ENCODE peak calls at places on chromosomes 11 and 22, in nine cellular contexts. F is SK-N-SH, V is HEK293T, K is T-helper 9 cell, E is WTC11, S is heart right ventricle, T is sigmoid colon, H is amniotic epithelial cell, R is SIG-M5. Y is an unnamed sample.

GRCh38 chr22:46696614-46697013 is 41.4 kb downstream of the CERK start:
- DNase-seq in F (peak), V (no peak), K (no peak), E (no peak), S (no peak), T (peak), H (no peak), R (no peak), Y (no peak)

GRCh38 chr11:88169881-88170280 is 5.4 kb downstream of the RAB38 start:
- DNase-seq in F (no peak), V (no peak), K (no peak), E (no peak), S (no peak), T (no peak), H (no peak), R (no peak), Y (no peak)

GRCh38 chr11:61695917-61696316 is 15.7 kb downstream of the DAGLA start:
- DNase-seq in F (peak), V (no peak), K (peak), E (no peak), S (peak), T (peak), H (peak), R (no peak), Y (peak)

GRCh38 chr11:2564588-2565440 is 120.0 kb downstream of the KCNQ1 start:
- DNase-seq in F (no peak), V (no peak), K (no peak), E (no peak), S (no peak), T (peak), H (no peak), R (no peak), Y (no peak)

GRCh38 chr22:50209893-50210292 is 9.1 kb downstream of the SELENOO start:
- DNase-seq in F (peak), V (peak), K (peak), E (peak), S (peak), T (peak), H (peak), R (no peak), Y (no peak)

GRCh38 chr11:68677432-68677831 is 6.9 kb upstream of the GAL start:
- DNase-seq in F (peak), V (no peak), K (no peak), E (no peak), S (peak), T (peak), H (peak), R (no peak), Y (no peak)

GRCh38 chr11:3949132-3949531 is 93.7 kb downstream of the STIM1 start:
- DNase-seq in F (no peak), V (no peak), K (no peak), E (no peak), S (no peak), T (no peak), H (peak), R (peak), Y (no peak)

GRCh38 chr11:45087761-45088160 is 58.7 kb upstream of the PRDM11 start:
- DNase-seq in F (no peak), V (no peak), K (no peak), E (no peak), S (no peak), T (no peak), H (no peak), R (no peak), Y (no peak)

GRCh38 chr11:117221775-117222517 is 9.9 kb downstream of the PCSK7 start:
- DNase-seq in F (no peak), V (no peak), K (no peak), E (no peak), S (peak), T (peak), H (no peak), R (no peak), Y (no peak)

Y was measured in lower leg skin.